ENCODE peak calls at places on chromosomes 1 and 21, in five cellular contexts. One of them, this sample, is unnamed.

GRCh38 chr1:61050541-61051454 is 31.6 kb upstream of the NFIA start:
- DNase-seq in fibroblast of mammary gland: no peak
- DNase-seq in progenitor cell of endocrine pancreas: no peak
- DNase-seq in heart right ventricle: peak; percentile 80
- DNase-seq in suprapubic skin: peak; percentile 83
- DNase-seq in this sample: peak; percentile 67

GRCh38 chr1:53180226-53180625 is 16.4 kb upstream of the CPT2 start:
- DNase-seq in suprapubic skin: no peak
- DNase-seq in heart right ventricle: no peak
- DNase-seq in fibroblast of mammary gland: peak; percentile 49
- DNase-seq in progenitor cell of endocrine pancreas: no peak
- DNase-seq in this sample: no peak

GRCh38 chr1:78683079-78683478 is 33.4 kb downstream of the IFI44 start:
- DNase-seq in suprapubic skin: no peak
- DNase-seq in fibroblast of mammary gland: no peak
- DNase-seq in heart right ventricle: no peak
- DNase-seq in progenitor cell of endocrine pancreas: no peak
- DNase-seq in this sample: no peak

GRCh38 chr1:193569696-193570269 is 383.4 kb upstream of the B3GALT2 start:
- DNase-seq in progenitor cell of endocrine pancreas: no peak
- DNase-seq in heart right ventricle: no peak
- DNase-seq in suprapubic skin: no peak
- DNase-seq in fibroblast of mammary gland: peak; percentile 2
- DNase-seq in this sample: no peak

GRCh38 chr21:32779983-32780382 is 8.4 kb upstream of the PAXBP1 start:
- DNase-seq in suprapubic skin: no peak
- DNase-seq in fibroblast of mammary gland: no peak
- DNase-seq in heart right ventricle: no peak
- DNase-seq in progenitor cell of endocrine pancreas: no peak
- DNase-seq in this sample: no peak

GRCh38 chr1:28887835-28888682 is 26.3 kb upstream of the EPB41 start:
- DNase-seq in heart right ventricle: peak; percentile 48
- DNase-seq in progenitor cell of endocrine pancreas: no peak
- DNase-seq in suprapubic skin: no peak
- DNase-seq in fibroblast of mammary gland: no peak
- DNase-seq in this sample: peak; percentile 32

GRCh38 chr1:84669831-84670230 is 20.4 kb downstream of the SSX2IP start:
- DNase-seq in fibroblast of mammary gland: no peak
- DNase-seq in heart right ventricle: no peak
- DNase-seq in progenitor cell of endocrine pancreas: no peak
- DNase-seq in suprapubic skin: no peak
- DNase-seq in this sample: no peak

GRCh38 chr1:975896-976683 is 5.8 kb downstream of the PERM1 start:
- DNase-seq in suprapubic skin: no peak
- DNase-seq in progenitor cell of endocrine pancreas: peak; percentile 65
- DNase-seq in fibroblast of mammary gland: peak; percentile 38
- DNase-seq in heart right ventricle: peak; percentile 61
- DNase-seq in this sample: peak; percentile 81

GRCh38 chr1:112710586-112710985 is 3.7 kb upstream of the RHOC start:
- DNase-seq in suprapubic skin: no peak
- DNase-seq in heart right ventricle: no peak
- DNase-seq in fibroblast of mammary gland: no peak
- DNase-seq in progenitor cell of endocrine pancreas: no peak
- DNase-seq in this sample: no peak

GRCh38 chr1:217311766-217312165 is 319.1 kb downstream of the GPATCH2 start:
- DNase-seq in progenitor cell of endocrine pancreas: no peak
- DNase-seq in fibroblast of mammary gland: peak; percentile 46
- DNase-seq in suprapubic skin: no peak
- DNase-seq in heart right ventricle: no peak
- DNase-seq in this sample: no peak

GRCh38 chr21:38139380-38140168 is 117.2 kb upstream of the KCNJ15 start:
- DNase-seq in suprapubic skin: no peak
- DNase-seq in progenitor cell of endocrine pancreas: no peak
- DNase-seq in fibroblast of mammary gland: peak; percentile 11
- DNase-seq in heart right ventricle: no peak
- DNase-seq in this sample: no peak

GRCh38 chr1:219119839-219120238 is 53.8 kb upstream of the LYPLAL1 start:
- DNase-seq in progenitor cell of endocrine pancreas: no peak
- DNase-seq in heart right ventricle: no peak
- DNase-seq in fibroblast of mammary gland: peak; percentile 40
- DNase-seq in suprapubic skin: no peak
- DNase-seq in this sample: no peak

GRCh38 chr1:208221291-208221622 is 22.9 kb downstream of the PLXNA2 start:
- DNase-seq in progenitor cell of endocrine pancreas: no peak
- DNase-seq in heart right ventricle: no peak
- DNase-seq in suprapubic skin: no peak
- DNase-seq in fibroblast of mammary gland: no peak
- DNase-seq in this sample: no peak

GRCh38 chr1:36913523-36914060 is 120.7 kb downstream of the GRIK3 start:
- DNase-seq in suprapubic skin: peak; percentile 34
- DNase-seq in heart right ventricle: no peak
- DNase-seq in fibroblast of mammary gland: no peak
- DNase-seq in progenitor cell of endocrine pancreas: no peak
- DNase-seq in this sample: peak; percentile 69

GRCh38 chr1:209029737-209030136 is 553.8 kb upstream of the CAMK1G start:
- DNase-seq in progenitor cell of endocrine pancreas: no peak
- DNase-seq in fibroblast of mammary gland: no peak
- DNase-seq in heart right ventricle: no peak
- DNase-seq in suprapubic skin: no peak
- DNase-seq in this sample: no peak

DNA sequence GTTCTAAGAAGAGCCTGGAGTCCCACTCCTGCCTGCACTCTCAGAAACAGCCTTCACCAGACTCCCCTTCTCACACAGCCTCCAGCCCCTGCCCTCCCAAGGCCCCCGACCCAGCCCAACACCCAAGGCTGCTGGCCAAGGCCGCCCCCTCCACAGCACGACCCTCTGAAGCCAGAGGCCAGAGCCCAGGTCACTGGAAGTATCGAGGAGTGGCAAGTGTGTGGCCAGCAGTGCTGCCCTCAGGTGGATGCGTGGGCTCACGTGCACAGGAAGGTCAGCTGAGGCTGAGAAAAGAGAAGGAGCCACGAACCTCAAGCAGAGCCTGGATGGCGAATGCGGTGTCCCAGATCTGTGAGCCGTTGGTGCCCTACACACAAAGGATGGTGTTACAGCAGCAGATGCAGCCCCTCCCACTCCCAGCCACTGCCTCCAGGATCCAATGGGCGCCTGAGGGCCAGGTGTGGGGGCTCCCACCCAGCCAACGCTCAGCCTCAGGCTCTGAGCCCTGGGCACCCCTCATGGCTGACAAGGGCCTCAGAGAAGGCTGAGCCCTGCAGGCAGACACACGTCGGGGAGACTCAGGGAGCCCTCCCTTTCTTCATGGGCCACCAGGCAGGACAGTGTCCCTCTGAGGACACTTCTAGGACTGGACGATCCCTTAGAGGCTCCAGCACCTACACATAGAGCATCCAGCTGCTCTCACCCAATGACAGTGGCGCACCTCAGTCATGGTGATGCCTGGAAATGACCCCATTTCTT is 18.0 kb downstream of the LSS start:
- DNase-seq in progenitor cell of endocrine pancreas: no peak
- DNase-seq in suprapubic skin: no peak
- DNase-seq in heart right ventricle: no peak
- DNase-seq in fibroblast of mammary gland: no peak
- DNase-seq in this sample: no peak
- TF ChIP-seq CTCF in progenitor cell of endocrine pancreas: peak; percentile 25
- TF ChIP-seq CTCF in suprapubic skin: no peak
- TF ChIP-seq CTCF in heart right ventricle: no peak
- TF ChIP-seq CTCF in fibroblast of mammary gland: no peak
- TF ChIP-seq CTCF in this sample: no peak

GRCh38 chr1:68051475-68051874 is 1.0 kb upstream of the DIRAS3 start:
- DNase-seq in progenitor cell of endocrine pancreas: no peak
- DNase-seq in heart right ventricle: peak; percentile 45
- DNase-seq in suprapubic skin: no peak
- DNase-seq in fibroblast of mammary gland: peak; percentile 70
- DNase-seq in this sample: peak; percentile 69
- TF ChIP-seq CTCF in progenitor cell of endocrine pancreas: peak; percentile 44
- TF ChIP-seq CTCF in heart right ventricle: peak; percentile 26
- TF ChIP-seq CTCF in suprapubic skin: peak; percentile 18
- TF ChIP-seq CTCF in fibroblast of mammary gland: peak; percentile 55
- TF ChIP-seq CTCF in this sample: no peak

DNA sequence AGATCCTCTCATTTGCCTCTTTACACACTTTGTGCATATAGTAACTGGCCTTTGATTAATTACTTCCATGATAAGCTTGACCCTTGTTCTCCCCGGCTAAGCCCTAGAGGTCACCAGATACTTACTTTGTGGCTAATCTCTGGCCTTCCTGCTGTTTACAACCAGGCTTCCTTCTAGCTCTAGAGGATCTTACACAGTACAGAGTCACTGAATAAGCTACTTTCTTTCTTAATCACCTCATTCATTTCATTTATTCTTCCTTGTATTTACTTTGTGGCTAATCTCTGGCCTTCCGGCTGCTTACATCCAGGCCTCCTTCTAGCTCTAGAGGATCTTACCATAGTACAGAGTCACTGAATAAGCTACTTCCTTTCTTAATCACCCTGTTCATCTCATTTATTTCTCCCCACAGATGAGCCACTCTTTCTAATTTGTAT is 144.3 kb upstream of the C1orf21 start:
- DNase-seq in heart right ventricle: no peak
- DNase-seq in progenitor cell of endocrine pancreas: no peak
- DNase-seq in suprapubic skin: no peak
- DNase-seq in fibroblast of mammary gland: peak; percentile 38
- DNase-seq in this sample: no peak
- TF ChIP-seq CTCF in heart right ventricle: peak; percentile 43
- TF ChIP-seq CTCF in progenitor cell of endocrine pancreas: no peak
- TF ChIP-seq CTCF in suprapubic skin: no peak
- TF ChIP-seq CTCF in fibroblast of mammary gland: peak; percentile 1
- TF ChIP-seq CTCF in this sample: no peak

GRCh38 chr1:230067871-230068814 is 1.1 kb downstream of the GALNT2 start:
- DNase-seq in heart right ventricle: peak; percentile 48
- DNase-seq in fibroblast of mammary gland: no peak
- DNase-seq in progenitor cell of endocrine pancreas: peak; percentile 18
- DNase-seq in suprapubic skin: no peak
- DNase-seq in this sample: peak; percentile 63
- TF ChIP-seq CTCF in heart right ventricle: no peak
- TF ChIP-seq CTCF in fibroblast of mammary gland: peak; percentile 6
- TF ChIP-seq CTCF in progenitor cell of endocrine pancreas: no peak
- TF ChIP-seq CTCF in suprapubic skin: no peak
- TF ChIP-seq CTCF in this sample: no peak

GRCh38 chr1:160618763-160619274 is 28.0 kb downstream of the SLAMF1 start:
- DNase-seq in fibroblast of mammary gland: no peak
- DNase-seq in suprapubic skin: no peak
- DNase-seq in heart right ventricle: no peak
- DNase-seq in progenitor cell of endocrine pancreas: no peak
- DNase-seq in this sample: no peak
- TF ChIP-seq CTCF in fibroblast of mammary gland: peak; percentile 40
- TF ChIP-seq CTCF in suprapubic skin: no peak
- TF ChIP-seq CTCF in heart right ventricle: peak; percentile 32
- TF ChIP-seq CTCF in progenitor cell of endocrine pancreas: peak; percentile 40
- TF ChIP-seq CTCF in this sample: peak; percentile 65

GRCh38 chr1:6848816-6849215 is 63.6 kb downstream of the CAMTA1 start:
- DNase-seq in fibroblast of mammary gland: no peak
- DNase-seq in progenitor cell of endocrine pancreas: no peak
- DNase-seq in suprapubic skin: no peak
- DNase-seq in heart right ventricle: no peak
- DNase-seq in this sample: no peak

GRCh38 chr1:6854166-6854565 is 68.9 kb downstream of the CAMTA1 start:
- DNase-seq in suprapubic skin: no peak
- DNase-seq in heart right ventricle: no peak
- DNase-seq in fibroblast of mammary gland: no peak
- DNase-seq in progenitor cell of endocrine pancreas: no peak
- DNase-seq in this sample: no peak

GRCh38 chr1:6852136-6852890 is 67.1 kb downstream of the CAMTA1 start:
- DNase-seq in heart right ventricle: no peak
- DNase-seq in fibroblast of mammary gland: no peak
- DNase-seq in progenitor cell of endocrine pancreas: no peak
- DNase-seq in suprapubic skin: no peak
- DNase-seq in this sample: no peak

DNA sequence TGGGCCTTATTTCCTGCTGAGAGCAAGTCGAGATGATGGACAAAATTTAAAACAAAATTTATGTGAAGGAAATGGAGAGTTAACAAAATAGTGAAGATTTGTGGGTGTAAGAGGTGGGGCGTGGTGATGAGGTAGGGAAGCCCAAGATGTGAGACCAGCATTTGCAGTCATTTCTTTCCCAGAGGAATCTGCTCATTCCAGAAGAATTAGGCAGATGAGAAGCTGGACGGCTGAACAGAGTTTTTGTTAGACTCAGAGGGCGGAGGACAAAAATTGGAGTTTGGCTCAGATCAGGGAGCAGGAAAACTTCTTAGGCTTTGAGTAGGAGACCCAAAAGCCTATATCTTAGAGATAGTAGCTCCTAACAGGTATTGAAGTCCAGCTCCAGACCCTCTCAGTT is 65.3 kb downstream of the CAMTA1 start:
- DNase-seq in fibroblast of mammary gland: no peak
- DNase-seq in progenitor cell of endocrine pancreas: no peak
- DNase-seq in suprapubic skin: no peak
- DNase-seq in heart right ventricle: no peak
- DNase-seq in this sample: no peak
- TF ChIP-seq CTCF in fibroblast of mammary gland: no peak
- TF ChIP-seq CTCF in progenitor cell of endocrine pancreas: no peak
- TF ChIP-seq CTCF in suprapubic skin: no peak
- TF ChIP-seq CTCF in heart right ventricle: no peak
- TF ChIP-seq CTCF in this sample: no peak

DNA sequence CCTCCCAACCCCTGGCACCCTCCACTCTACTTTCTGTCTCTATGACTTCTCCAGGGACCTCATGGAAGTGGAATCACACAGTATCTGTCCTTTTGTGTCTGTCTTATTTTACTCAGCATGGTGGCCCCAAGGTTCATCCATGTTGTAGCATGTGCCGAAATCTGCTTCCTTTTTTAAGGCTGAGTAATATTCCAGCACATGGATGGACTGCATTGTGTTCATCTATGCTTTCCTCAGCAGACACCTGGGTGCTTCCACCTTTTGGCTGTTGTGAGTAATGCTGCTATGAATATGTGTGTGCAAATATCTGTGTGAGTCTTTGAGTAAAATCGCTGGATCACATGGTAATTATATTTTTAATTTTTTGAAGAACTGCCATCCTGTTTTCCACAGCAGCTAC is 1.6 kb upstream of the PFKL start:
- DNase-seq in progenitor cell of endocrine pancreas: no peak
- DNase-seq in fibroblast of mammary gland: no peak
- DNase-seq in suprapubic skin: no peak
- DNase-seq in heart right ventricle: no peak
- DNase-seq in this sample: no peak
- TF ChIP-seq CTCF in progenitor cell of endocrine pancreas: no peak
- TF ChIP-seq CTCF in fibroblast of mammary gland: peak; percentile 14
- TF ChIP-seq CTCF in suprapubic skin: no peak
- TF ChIP-seq CTCF in heart right ventricle: no peak
- TF ChIP-seq CTCF in this sample: no peak

GRCh38 chr1:110763149-110763548 is 88.4 kb upstream of the KCNA3 start:
- DNase-seq in heart right ventricle: no peak
- DNase-seq in fibroblast of mammary gland: no peak
- DNase-seq in progenitor cell of endocrine pancreas: no peak
- DNase-seq in suprapubic skin: no peak
- DNase-seq in this sample: no peak

GRCh38 chr1:110765640-110766335 is 91.0 kb upstream of the KCNA3 start:
- DNase-seq in fibroblast of mammary gland: peak; percentile 57
- DNase-seq in progenitor cell of endocrine pancreas: no peak
- DNase-seq in suprapubic skin: no peak
- DNase-seq in heart right ventricle: no peak
- DNase-seq in this sample: no peak

GRCh38 chr1:110768595-110768994 is 93.9 kb upstream of the KCNA3 start:
- DNase-seq in heart right ventricle: no peak
- DNase-seq in suprapubic skin: no peak
- DNase-seq in fibroblast of mammary gland: no peak
- DNase-seq in progenitor cell of endocrine pancreas: no peak
- DNase-seq in this sample: no peak

GRCh38 chr1:110770832-110771231 is 96.1 kb upstream of the KCNA3 start:
- DNase-seq in fibroblast of mammary gland: no peak
- DNase-seq in progenitor cell of endocrine pancreas: no peak
- DNase-seq in heart right ventricle: no peak
- DNase-seq in suprapubic skin: no peak
- DNase-seq in this sample: no peak

GRCh38 chr1:110766336-110766647 is 91.6 kb upstream of the KCNA3 start:
- DNase-seq in suprapubic skin: no peak
- DNase-seq in progenitor cell of endocrine pancreas: no peak
- DNase-seq in fibroblast of mammary gland: no peak
- DNase-seq in heart right ventricle: no peak
- DNase-seq in this sample: no peak
- TF ChIP-seq CTCF in suprapubic skin: no peak
- TF ChIP-seq CTCF in progenitor cell of endocrine pancreas: no peak
- TF ChIP-seq CTCF in fibroblast of mammary gland: no peak
- TF ChIP-seq CTCF in heart right ventricle: no peak
- TF ChIP-seq CTCF in this sample: peak; percentile 49

This sample was measured in glutamatergic neuron.